ENCODE peak calls at places on chromosome 9, in six cellular contexts. Y, G, U, Z, F and N are unnamed samples.
A peak's percentile ranks its signal among the peaks of the same experiment; 100 is the strongest.

GRCh38 chr9:3479516-3480352 is 46.1 kb downstream of the RFX3 start:
- DNase-seq in Y (no peak), G (no peak), Z (no peak), F (no peak), U (no peak), N (no peak)

GRCh38 chr9:123191260-123191659 is 77.1 kb downstream of the STRBP start:
- DNase-seq in Y (no peak), F (no peak), Z (no peak), U (no peak), G (no peak), N (no peak)

GRCh38 chr9:94907246-94907936 is 180.9 kb downstream of the AOPEP start:
- DNase-seq in G (no peak), F (no peak), Y (no peak), U (no peak), Z (no peak), N (no peak)

GRCh38 chr9:121354141-121354540 is 15.9 kb downstream of the STOM start:
- DNase-seq in F (no peak), Z (no peak), G (no peak), Y (no peak), U (peak; percentile 45), N (no peak)

GRCh38 chr9:115073456-115073855 is 44.5 kb downstream of the TNC start:
- DNase-seq in G (no peak), F (no peak), U (no peak), Y (no peak), Z (no peak), N (no peak)

GRCh38 chr9:69181908-69182353 is 7.9 kb downstream of the TJP2 start:
- DNase-seq in F (no peak), Y (no peak), U (no peak), G (peak; percentile 29), Z (no peak), N (peak; percentile 25)

GRCh38 chr9:137116027-137116507 is 1.5 kb upstream of the DPP7 start:
- DNase-seq in F (no peak), G (no peak), Y (no peak), Z (no peak), U (no peak), N (no peak)

GRCh38 chr9:123872710-123873109 is 57.2 kb downstream of the DENND1A start:
- DNase-seq in Z (no peak), F (no peak), U (no peak), Y (no peak), G (no peak), N (no peak)

GRCh38 chr9:114908104-114908621 is 22.2 kb downstream of the TNFSF8 start:
- DNase-seq in Y (peak; percentile 80), Z (peak; percentile 63), G (peak; percentile 52), U (no peak), F (no peak), N (no peak)

GRCh38 chr9:123997665-123998277 is 13.8 kb upstream of the LHX2 start:
- DNase-seq in F (peak; percentile 84), Z (no peak), G (peak; percentile 19), Y (no peak), U (no peak), N (no peak)

GRCh38 chr9:81045658-81046057 is 643.7 kb downstream of the TLE1 start:
- DNase-seq in U (no peak), Y (no peak), G (no peak), F (no peak), Z (no peak), N (no peak)

DNA sequence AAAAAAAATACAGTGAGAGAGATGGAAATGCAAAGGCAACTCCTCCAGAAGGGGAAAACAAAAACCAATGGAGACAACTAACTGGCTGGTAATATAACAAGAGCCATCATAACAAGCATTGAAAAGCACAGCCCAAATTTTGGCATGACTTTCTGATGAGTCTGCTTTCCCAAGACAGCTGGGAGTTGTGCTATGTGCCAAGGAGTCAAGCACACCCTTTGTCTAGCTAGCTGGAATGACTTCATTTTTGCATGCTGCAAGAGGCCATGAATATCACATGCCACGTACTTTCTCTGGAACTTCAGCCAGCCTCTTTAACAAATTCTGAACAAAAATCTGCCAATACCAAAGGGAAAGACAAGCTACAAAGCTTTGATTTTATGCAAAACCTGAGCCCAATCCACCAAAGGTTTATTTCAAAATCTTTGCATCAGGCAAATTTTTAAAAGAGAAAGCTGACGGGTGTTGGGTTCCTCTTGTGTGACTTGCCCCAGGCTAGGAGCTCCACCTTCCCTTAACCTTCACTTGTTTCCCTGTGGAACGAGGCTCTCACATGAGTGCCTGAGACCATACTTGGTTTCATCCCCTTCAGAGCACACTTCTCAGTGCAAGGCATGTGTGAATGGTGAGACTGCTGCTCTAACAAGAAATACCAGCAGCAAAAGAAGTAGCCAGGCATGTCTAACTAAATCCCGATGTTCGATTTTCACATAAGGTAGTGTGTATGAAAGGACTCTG is 47.3 kb downstream of the S1PR3 start:
- DNase-seq in U (no peak), Z (no peak), Y (no peak), G (peak; percentile 97), F (no peak), N (no peak)
- H3K27ac ChIP-seq in U (no peak overlapping the region), Z (peak overlapping the region; percentile 10), Y (no peak overlapping the region), G (peak overlapping the region; percentile 70), F (no peak overlapping the region), N (no peak overlapping the region)

GRCh38 chr9:34256104-34256503 is 73.0 kb downstream of the KIF24 start:
- DNase-seq in F (no peak), G (no peak), Y (peak; percentile 20), Z (no peak), U (no peak), N (no peak)
- TF ChIP-seq CTCF in F (no peak), G (no peak), Y (no peak), Z (no peak), U (no peak), N (peak; percentile 14)

GRCh38 chr9:78606011-78606410 is 309.1 kb downstream of the PSAT1 start:
- DNase-seq in F (no peak), Y (no peak), Z (no peak), G (peak; percentile 13), U (no peak), N (no peak)
- H3K27ac ChIP-seq in F (no peak overlapping the region), Y (no peak overlapping the region), Z (no peak overlapping the region), G (no peak overlapping the region), U (no peak overlapping the region), N (no peak overlapping the region)

GRCh38 chr9:29850664-29851063 is 2277.4 kb upstream of the C9orf72 start:
- DNase-seq in Y (no peak), F (no peak), Z (no peak), U (no peak), G (no peak), N (no peak)
- TF ChIP-seq CTCF in Y (no peak), F (no peak), Z (no peak), U (no peak), G (no peak), N (no peak)

DNA sequence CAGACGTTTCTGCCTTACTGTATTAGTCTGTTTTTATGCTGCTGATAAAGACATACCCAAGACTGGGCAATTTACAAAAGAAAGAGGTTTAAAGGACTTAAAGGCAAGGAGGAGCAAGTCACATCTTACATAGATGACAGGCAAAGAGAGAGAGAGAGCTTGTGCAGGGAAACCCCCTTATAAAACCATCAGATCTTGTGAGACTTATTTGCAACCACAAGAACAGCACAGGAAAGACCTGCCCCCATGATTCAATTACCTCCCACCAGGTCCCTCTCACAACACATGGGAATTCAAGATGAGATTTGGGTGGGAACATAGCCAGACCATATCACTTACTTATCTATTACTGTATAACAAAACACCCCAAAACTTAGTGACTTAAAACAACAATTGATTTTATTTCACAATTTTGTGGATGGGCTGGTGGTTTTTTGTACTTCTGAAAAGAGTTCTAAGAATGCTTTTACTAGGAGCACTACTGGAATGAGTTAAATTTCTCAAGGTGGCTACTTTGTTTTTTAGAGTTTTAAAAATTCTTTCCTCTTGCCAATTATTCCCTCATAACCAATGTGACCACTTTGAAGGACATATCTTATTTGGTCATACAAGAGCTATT is 10.3 kb downstream of the RUSC2 start:
- DNase-seq in U (no peak), Z (no peak), F (no peak), Y (no peak), G (no peak), N (no peak)
- H3K27ac ChIP-seq in U (no peak overlapping the region), Z (no peak overlapping the region), F (no peak overlapping the region), Y (no peak overlapping the region), G (no peak overlapping the region), N (peak overlapping the region; percentile 42)

GRCh38 chr9:21155501-21155900 is 11.0 kb downstream of the IFNA21 start:
- DNase-seq in Y (no peak), F (no peak), Z (no peak), U (no peak), G (no peak), N (no peak)

DNA sequence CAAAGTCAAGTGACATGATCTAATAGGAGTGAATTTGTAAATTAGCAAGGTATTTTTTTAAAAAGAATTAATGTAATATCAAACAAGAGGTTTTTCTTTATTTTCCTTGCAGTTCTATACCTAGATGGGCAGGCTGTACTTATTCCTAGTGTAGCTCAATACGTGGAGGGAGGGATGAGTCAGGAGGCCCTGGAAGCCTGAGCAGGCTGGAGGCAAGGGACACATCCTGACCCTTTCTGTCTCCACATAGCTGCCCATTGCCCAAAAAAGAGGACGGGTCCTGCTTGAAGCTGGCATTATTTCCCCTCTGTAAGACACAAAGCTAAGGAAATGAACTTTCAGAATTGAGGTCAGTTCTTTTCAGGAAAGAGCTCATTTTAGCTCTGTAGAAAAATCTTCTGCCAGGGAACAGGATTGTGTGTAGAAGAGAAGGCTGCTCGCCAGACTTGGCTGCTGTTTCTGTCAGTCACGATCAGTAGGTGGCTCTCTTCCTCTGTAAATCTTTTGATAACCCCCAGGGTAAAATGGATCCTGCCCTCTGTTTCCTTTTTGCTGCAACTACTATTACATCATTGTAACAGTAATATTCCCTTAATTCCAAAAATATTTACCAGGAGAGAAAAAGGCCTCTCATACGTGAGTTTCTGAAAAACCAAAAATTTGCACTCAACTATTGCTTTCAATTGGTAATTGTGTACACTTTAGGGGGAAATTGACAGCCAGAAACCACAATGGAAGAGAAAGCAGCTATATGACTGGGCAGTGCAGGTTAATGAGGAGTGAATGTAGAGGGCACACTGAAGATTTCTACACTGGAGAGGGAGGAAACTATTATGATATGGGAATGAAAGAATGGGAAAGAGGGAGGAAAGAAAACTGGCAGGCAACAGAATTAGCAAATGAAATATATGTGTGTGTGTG is 12.3 kb upstream of the IFNW1 start:
- DNase-seq in F (no peak), U (no peak), Z (no peak), Y (no peak), G (peak; percentile 1), N (no peak)
- TF ChIP-seq CTCF in F (no peak), U (no peak), Z (no peak), Y (no peak), G (no peak), N (peak; percentile 13)

DNA sequence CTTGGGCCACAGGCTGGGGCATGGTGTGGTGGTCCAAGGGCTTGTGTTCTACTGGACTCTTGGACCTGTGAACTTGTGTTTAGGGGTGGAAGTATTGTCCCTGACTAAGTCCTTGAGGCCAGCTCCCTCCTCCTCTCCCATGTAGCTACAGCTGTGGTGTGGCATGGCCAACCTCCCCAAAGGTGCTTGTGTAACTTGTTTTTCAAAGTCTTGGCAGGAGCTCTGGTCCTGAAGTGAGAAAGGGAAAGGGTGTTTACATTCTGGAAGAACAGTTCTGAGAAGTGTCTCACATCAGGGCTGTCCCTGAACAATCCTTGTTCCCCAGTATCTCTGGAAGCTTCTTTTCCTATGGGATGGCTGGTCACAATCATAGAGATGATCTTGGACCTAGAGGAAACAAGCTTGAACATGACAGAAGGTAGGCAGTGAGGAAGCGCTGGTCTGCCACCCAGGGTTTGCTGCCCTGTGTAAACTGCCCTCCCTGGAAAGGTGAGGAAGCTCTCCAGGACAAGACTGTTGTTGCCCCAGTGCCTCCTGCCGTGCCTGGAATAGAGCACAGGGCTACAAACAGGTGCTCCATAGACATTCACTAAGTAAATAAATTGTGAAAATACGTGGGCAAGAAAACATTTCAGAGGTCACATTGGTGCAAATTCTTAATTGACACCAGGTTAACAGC is 64.6 kb upstream of the KLF9 start:
- DNase-seq in Z (peak; percentile 65), F (no peak), Y (no peak), G (peak; percentile 68), U (no peak), N (peak; percentile 88)
- H3K27ac ChIP-seq in Z (peak overlapping the region; percentile 98), F (no peak overlapping the region), Y (peak overlapping the region; percentile 28), G (peak overlapping the region; percentile 89), U (peak overlapping the region; percentile 81), N (peak overlapping the region; percentile 94)